ENCODE peak calls at places on chromosome 13, in five cellular contexts. One of them, this sample, is unnamed.
A peak's percentile ranks its signal among the peaks of the same experiment; 100 is the strongest.

GRCh38 chr13:27018882-27019281 is 152.7 kb downstream of the USP12 start:
- DNase-seq in GM23248: no peak
- DNase-seq in K562: no peak
- DNase-seq in CD4-positive, alpha-beta memory T cell: no peak
- DNase-seq in CD8-positive, alpha-beta T cell: no peak
- DNase-seq in this sample: no peak

GRCh38 chr13:112443191-112444000 is 67.2 kb downstream of the SPACA7 start:
- DNase-seq in GM23248: peak; percentile 35
- DNase-seq in K562: peak; percentile 28
- DNase-seq in CD4-positive, alpha-beta memory T cell: no peak
- DNase-seq in CD8-positive, alpha-beta T cell: no peak
- DNase-seq in this sample: no peak

GRCh38 chr13:42084722-42085121 is 36.3 kb downstream of the DGKH start:
- DNase-seq in GM23248: no peak
- DNase-seq in K562: no peak
- DNase-seq in CD4-positive, alpha-beta memory T cell: no peak
- DNase-seq in CD8-positive, alpha-beta T cell: no peak
- DNase-seq in this sample: no peak

GRCh38 chr13:31409678-31410356 is 210.0 kb downstream of the B3GLCT start:
- DNase-seq in GM23248: peak; percentile 53
- DNase-seq in K562: no peak
- DNase-seq in CD4-positive, alpha-beta memory T cell: no peak
- DNase-seq in CD8-positive, alpha-beta T cell: no peak
- DNase-seq in this sample: no peak

GRCh38 chr13:112781881-112782361 is 92.1 kb downstream of the ATP11A start:
- DNase-seq in GM23248: peak; percentile 47
- DNase-seq in K562: no peak
- DNase-seq in CD4-positive, alpha-beta memory T cell: no peak
- DNase-seq in CD8-positive, alpha-beta T cell: no peak
- DNase-seq in this sample: peak; percentile 47

GRCh38 chr13:36774895-36775294 is 44.1 kb upstream of the RFXAP start:
- DNase-seq in GM23248: no peak
- DNase-seq in K562: no peak
- DNase-seq in CD4-positive, alpha-beta memory T cell: no peak
- DNase-seq in CD8-positive, alpha-beta T cell: no peak
- DNase-seq in this sample: no peak

GRCh38 chr13:23044906-23045305 is 135.9 kb upstream of the SGCG start:
- DNase-seq in GM23248: no peak
- DNase-seq in K562: no peak
- DNase-seq in CD4-positive, alpha-beta memory T cell: no peak
- DNase-seq in CD8-positive, alpha-beta T cell: no peak
- DNase-seq in this sample: no peak

GRCh38 chr13:33169273-33169980 is 116.1 kb downstream of the STARD13 start:
- DNase-seq in GM23248: peak; percentile 81
- DNase-seq in K562: no peak
- DNase-seq in CD4-positive, alpha-beta memory T cell: no peak
- DNase-seq in CD8-positive, alpha-beta T cell: no peak
- DNase-seq in this sample: peak; percentile 78

GRCh38 chr13:96851856-96852255 is 142.4 kb downstream of the OXGR1 start:
- DNase-seq in GM23248: no peak
- DNase-seq in K562: no peak
- DNase-seq in CD4-positive, alpha-beta memory T cell: no peak
- DNase-seq in CD8-positive, alpha-beta T cell: no peak
- DNase-seq in this sample: no peak

GRCh38 chr13:52846567-52847321 is 1.7 kb downstream of the PCDH8 start:
- DNase-seq in GM23248: peak; percentile 55
- DNase-seq in K562: no peak
- DNase-seq in CD4-positive, alpha-beta memory T cell: no peak
- DNase-seq in CD8-positive, alpha-beta T cell: no peak
- DNase-seq in this sample: peak; percentile 7

GRCh38 chr13:51153527-51153926 is 42.5 kb upstream of the C13orf42 start:
- DNase-seq in GM23248: no peak
- DNase-seq in K562: no peak
- DNase-seq in CD4-positive, alpha-beta memory T cell: no peak
- DNase-seq in CD8-positive, alpha-beta T cell: no peak
- DNase-seq in this sample: peak; percentile 13

GRCh38 chr13:109249780-109250528 is 536.4 kb downstream of the IRS2 start:
- DNase-seq in GM23248: no peak
- DNase-seq in K562: no peak
- DNase-seq in CD4-positive, alpha-beta memory T cell: no peak
- DNase-seq in CD8-positive, alpha-beta T cell: no peak
- DNase-seq in this sample: no peak
- H3K9me3 ChIP-seq in GM23248: no peaks in the 10 kb centered on the region
- H3K9me3 ChIP-seq in K562: no peaks in the 10 kb centered on the region
- H3K9me3 ChIP-seq in CD4-positive, alpha-beta memory T cell: no peaks in the 10 kb centered on the region
- H3K9me3 ChIP-seq in CD8-positive, alpha-beta T cell: no peaks in the 10 kb centered on the region
- H3K9me3 ChIP-seq in this sample: no peaks in the 10 kb centered on the region

GRCh38 chr13:34810996-34811395 is 131.1 kb upstream of the NBEA start:
- DNase-seq in GM23248: no peak
- DNase-seq in K562: no peak
- DNase-seq in CD4-positive, alpha-beta memory T cell: no peak
- DNase-seq in CD8-positive, alpha-beta T cell: no peak
- DNase-seq in this sample: no peak
- H3K9me3 ChIP-seq in GM23248: no peaks in the 10 kb centered on the region
- H3K9me3 ChIP-seq in K562: no peaks in the 10 kb centered on the region
- H3K9me3 ChIP-seq in CD4-positive, alpha-beta memory T cell: no peaks in the 10 kb centered on the region
- H3K9me3 ChIP-seq in CD8-positive, alpha-beta T cell: no peaks in the 10 kb centered on the region
- H3K9me3 ChIP-seq in this sample: no peaks in the 10 kb centered on the region

DNA sequence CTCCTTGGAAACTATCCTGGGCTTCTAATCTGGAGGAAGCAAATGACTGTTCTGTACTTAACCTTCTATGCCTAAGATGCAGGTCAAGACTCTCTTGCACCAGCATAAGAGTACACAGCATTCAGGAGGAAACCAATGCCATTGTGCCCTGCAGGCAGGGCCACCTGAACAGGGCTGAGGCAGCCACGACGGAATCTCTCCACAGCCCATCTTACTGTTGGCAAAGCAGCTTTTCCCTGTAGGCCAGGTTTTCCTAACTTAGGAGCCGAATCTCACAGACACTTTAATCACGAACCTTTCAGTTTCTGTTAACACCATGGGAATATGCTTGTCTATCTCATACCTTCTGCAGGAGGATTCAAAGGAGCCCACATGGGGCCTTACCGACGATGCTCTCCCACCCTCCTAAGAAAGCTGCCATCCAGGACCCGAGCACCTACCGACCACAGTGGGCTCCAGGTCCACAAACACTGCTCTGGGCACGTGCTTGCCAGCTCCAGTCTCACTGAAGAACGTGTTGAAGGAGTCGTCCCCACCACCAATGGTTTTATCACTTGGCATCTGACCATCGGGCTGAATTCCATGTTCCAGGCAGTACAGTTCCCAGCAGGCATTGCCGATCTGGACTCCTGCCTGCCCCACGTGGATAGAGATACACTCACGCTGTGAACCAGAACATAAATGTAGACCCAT is 2.6 kb downstream of the TUBA3C start:
- DNase-seq in GM23248: no peak
- DNase-seq in K562: no peak
- DNase-seq in CD4-positive, alpha-beta memory T cell: no peak
- DNase-seq in CD8-positive, alpha-beta T cell: no peak
- DNase-seq in this sample: no peak
- H3K9me3 ChIP-seq in GM23248: no peaks in the 10 kb centered on the region
- H3K9me3 ChIP-seq in K562: no peaks in the 10 kb centered on the region
- H3K9me3 ChIP-seq in CD4-positive, alpha-beta memory T cell: no peaks in the 10 kb centered on the region
- H3K9me3 ChIP-seq in CD8-positive, alpha-beta T cell: no peaks in the 10 kb centered on the region
- H3K9me3 ChIP-seq in this sample: no peaks in the 10 kb centered on the region

GRCh38 chr13:88648598-88649373 is 977.6 kb downstream of the SLITRK5 start:
- DNase-seq in GM23248: no peak
- DNase-seq in K562: no peak
- DNase-seq in CD4-positive, alpha-beta memory T cell: no peak
- DNase-seq in CD8-positive, alpha-beta T cell: no peak
- DNase-seq in this sample: no peak
- H3K9me3 ChIP-seq in GM23248: no peaks in the 10 kb centered on the region
- H3K9me3 ChIP-seq in K562: no peaks in the 10 kb centered on the region
- H3K9me3 ChIP-seq in CD4-positive, alpha-beta memory T cell: no peaks in the 10 kb centered on the region
- H3K9me3 ChIP-seq in CD8-positive, alpha-beta T cell: no peaks in the 10 kb centered on the region
- H3K9me3 ChIP-seq in this sample: no peaks in the 10 kb centered on the region

GRCh38 chr13:111337206-111337605 is 16.8 kb downstream of the TEX29 start:
- DNase-seq in GM23248: peak; percentile 95
- DNase-seq in K562: no peak
- DNase-seq in CD4-positive, alpha-beta memory T cell: no peak
- DNase-seq in CD8-positive, alpha-beta T cell: no peak
- DNase-seq in this sample: peak; percentile 87
- H3K9me3 ChIP-seq in GM23248: no peaks in the 10 kb centered on the region
- H3K9me3 ChIP-seq in K562: no peaks in the 10 kb centered on the region
- H3K9me3 ChIP-seq in CD4-positive, alpha-beta memory T cell: no peaks in the 10 kb centered on the region
- H3K9me3 ChIP-seq in CD8-positive, alpha-beta T cell: no peaks in the 10 kb centered on the region
- H3K9me3 ChIP-seq in this sample: no peaks in the 10 kb centered on the region

DNA sequence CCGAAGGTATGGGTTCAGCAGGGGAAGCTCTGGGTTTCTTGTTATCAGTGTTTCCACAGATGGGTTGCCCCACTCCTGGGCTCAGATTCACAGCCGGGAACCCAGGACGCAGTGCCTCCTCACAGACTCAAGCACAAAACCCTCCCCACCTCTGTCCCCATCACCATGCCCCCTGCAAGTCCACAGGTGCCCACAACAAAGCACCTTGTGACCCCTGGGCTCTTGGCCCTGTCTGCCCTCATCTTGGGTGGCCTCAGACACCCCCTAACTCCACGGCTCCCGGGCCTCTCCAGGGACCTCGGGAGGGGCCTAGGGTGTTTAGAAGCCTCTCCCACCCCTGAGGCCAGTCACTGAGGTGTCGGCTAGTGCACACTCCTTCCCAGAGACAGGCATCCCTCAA is 231.7 kb downstream of the TUBA3C start:
- DNase-seq in GM23248: no peak
- DNase-seq in K562: no peak
- DNase-seq in CD4-positive, alpha-beta memory T cell: no peak
- DNase-seq in CD8-positive, alpha-beta T cell: no peak
- DNase-seq in this sample: no peak
- H3K9me3 ChIP-seq in GM23248: no peaks in the 10 kb centered on the region
- H3K9me3 ChIP-seq in K562: no peaks in the 10 kb centered on the region
- H3K9me3 ChIP-seq in CD4-positive, alpha-beta memory T cell: no peaks in the 10 kb centered on the region
- H3K9me3 ChIP-seq in CD8-positive, alpha-beta T cell: no peaks in the 10 kb centered on the region
- H3K9me3 ChIP-seq in this sample: no peaks in the 10 kb centered on the region

GRCh38 chr13:80655778-80656518 is 315.0 kb upstream of the SPRY2 start:
- DNase-seq in GM23248: no peak
- DNase-seq in K562: no peak
- DNase-seq in CD4-positive, alpha-beta memory T cell: no peak
- DNase-seq in CD8-positive, alpha-beta T cell: no peak
- DNase-seq in this sample: no peak

GRCh38 chr13:80654638-80655249 is 313.8 kb upstream of the SPRY2 start:
- DNase-seq in GM23248: no peak
- DNase-seq in K562: no peak
- DNase-seq in CD4-positive, alpha-beta memory T cell: no peak
- DNase-seq in CD8-positive, alpha-beta T cell: no peak
- DNase-seq in this sample: no peak

GRCh38 chr13:80663788-80664187 is 322.9 kb upstream of the SPRY2 start:
- DNase-seq in GM23248: no peak
- DNase-seq in K562: no peak
- DNase-seq in CD4-positive, alpha-beta memory T cell: no peak
- DNase-seq in CD8-positive, alpha-beta T cell: no peak
- DNase-seq in this sample: no peak

DNA sequence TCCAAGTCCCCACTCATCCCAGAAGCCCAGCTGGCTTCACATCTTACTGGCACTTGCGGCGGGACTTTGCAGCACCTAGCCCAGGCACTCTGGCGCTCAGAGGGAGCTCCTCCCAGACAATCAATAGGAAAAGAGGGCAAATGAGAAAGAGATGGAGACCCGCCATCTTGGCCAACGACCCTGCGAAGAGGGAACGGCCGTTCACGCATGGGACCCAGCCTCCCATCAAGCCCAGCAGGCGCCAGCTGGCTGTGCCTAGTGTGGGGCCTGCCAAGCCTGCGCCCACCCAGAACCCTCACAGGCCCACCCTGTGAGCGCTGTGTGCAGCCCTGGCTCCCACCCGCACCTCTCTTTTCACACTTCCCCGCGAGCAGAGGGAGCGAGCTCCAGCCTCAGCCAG is 317.8 kb upstream of the SPRY2 start:
- DNase-seq in GM23248: no peak
- DNase-seq in K562: no peak
- DNase-seq in CD4-positive, alpha-beta memory T cell: no peak
- DNase-seq in CD8-positive, alpha-beta T cell: no peak
- DNase-seq in this sample: no peak
- H3K9me3 ChIP-seq in GM23248: no peaks in the 10 kb centered on the region
- H3K9me3 ChIP-seq in K562: no peaks in the 10 kb centered on the region
- H3K9me3 ChIP-seq in CD4-positive, alpha-beta memory T cell: no peaks in the 10 kb centered on the region
- H3K9me3 ChIP-seq in CD8-positive, alpha-beta T cell: no peaks in the 10 kb centered on the region
- H3K9me3 ChIP-seq in this sample: no peaks in the 10 kb centered on the region

GRCh38 chr13:61002686-61003085 is 413.0 kb downstream of the PCDH20 start:
- DNase-seq in GM23248: no peak
- DNase-seq in K562: no peak
- DNase-seq in CD4-positive, alpha-beta memory T cell: no peak
- DNase-seq in CD8-positive, alpha-beta T cell: no peak
- DNase-seq in this sample: no peak
- H3K9me3 ChIP-seq in GM23248: no peaks in the 10 kb centered on the region
- H3K9me3 ChIP-seq in K562: no peaks in the 10 kb centered on the region
- H3K9me3 ChIP-seq in CD4-positive, alpha-beta memory T cell: no peaks in the 10 kb centered on the region
- H3K9me3 ChIP-seq in CD8-positive, alpha-beta T cell: no peaks in the 10 kb centered on the region
- H3K9me3 ChIP-seq in this sample: no peaks in the 10 kb centered on the region

GRCh38 chr13:102049853-102050252 is 352.0 kb downstream of the FGF14 start:
- DNase-seq in GM23248: no peak
- DNase-seq in K562: no peak
- DNase-seq in CD4-positive, alpha-beta memory T cell: no peak
- DNase-seq in CD8-positive, alpha-beta T cell: no peak
- DNase-seq in this sample: no peak
- H3K9me3 ChIP-seq in GM23248: no peaks in the 10 kb centered on the region
- H3K9me3 ChIP-seq in K562: peaks cover 1% of the 10 kb centered on the region
- H3K9me3 ChIP-seq in CD4-positive, alpha-beta memory T cell: peaks cover 3% of the 10 kb centered on the region
- H3K9me3 ChIP-seq in CD8-positive, alpha-beta T cell: peaks cover 7% of the 10 kb centered on the region
- H3K9me3 ChIP-seq in this sample: no peaks in the 10 kb centered on the region